ENCODE peak calls at places on chromosomes 6 and 20, in seven cellular contexts. One of them, this sample, is unnamed.

GRCh38 chr6:4664117-4664626 is 112.0 kb upstream of the CDYL start:
- DNase-seq in foreskin fibroblast: peak; percentile 25
- DNase-seq in nephron progenitor cell: no peak
- DNase-seq in cortex of kidney: no peak
- DNase-seq in A549: no peak
- DNase-seq in GM13976: no peak
- DNase-seq in C1 segment of cervical spinal cord: peak; percentile 68
- DNase-seq in this sample: no peak

GRCh38 chr20:2300420-2300819 is 4.6 kb downstream of the TGM3 start:
- DNase-seq in A549: no peak
- DNase-seq in GM13976: no peak
- DNase-seq in cortex of kidney: no peak
- DNase-seq in C1 segment of cervical spinal cord: no peak
- DNase-seq in foreskin fibroblast: no peak
- DNase-seq in nephron progenitor cell: no peak
- DNase-seq in this sample: no peak

GRCh38 chr20:42779216-42779615 is 410.5 kb downstream of the PTPRT start:
- DNase-seq in nephron progenitor cell: no peak
- DNase-seq in C1 segment of cervical spinal cord: no peak
- DNase-seq in A549: no peak
- DNase-seq in GM13976: no peak
- DNase-seq in cortex of kidney: no peak
- DNase-seq in foreskin fibroblast: no peak
- DNase-seq in this sample: no peak

GRCh38 chr20:53980101-53980500 is 90.3 kb downstream of the BCAS1 start:
- DNase-seq in cortex of kidney: no peak
- DNase-seq in foreskin fibroblast: no peak
- DNase-seq in nephron progenitor cell: no peak
- DNase-seq in GM13976: no peak
- DNase-seq in A549: no peak
- DNase-seq in C1 segment of cervical spinal cord: no peak
- DNase-seq in this sample: no peak

GRCh38 chr20:24782801-24783630 is 166.1 kb upstream of the CST7 start:
- DNase-seq in nephron progenitor cell: peak; percentile 23
- DNase-seq in GM13976: no peak
- DNase-seq in cortex of kidney: no peak
- DNase-seq in A549: no peak
- DNase-seq in foreskin fibroblast: no peak
- DNase-seq in C1 segment of cervical spinal cord: no peak
- DNase-seq in this sample: no peak

GRCh38 chr6:139313784-139314545 is 22.2 kb upstream of the TXLNB start:
- DNase-seq in GM13976: no peak
- DNase-seq in C1 segment of cervical spinal cord: no peak
- DNase-seq in cortex of kidney: no peak
- DNase-seq in foreskin fibroblast: no peak
- DNase-seq in A549: no peak
- DNase-seq in nephron progenitor cell: no peak
- DNase-seq in this sample: no peak

GRCh38 chr6:43122146-43122545 is 46.0 kb downstream of the PTK7 start:
- DNase-seq in nephron progenitor cell: no peak
- DNase-seq in GM13976: no peak
- DNase-seq in C1 segment of cervical spinal cord: no peak
- DNase-seq in cortex of kidney: no peak
- DNase-seq in foreskin fibroblast: no peak
- DNase-seq in A549: no peak
- DNase-seq in this sample: no peak

GRCh38 chr6:114042267-114043075 is 71.5 kb upstream of the HDAC2 start:
- DNase-seq in C1 segment of cervical spinal cord: no peak
- DNase-seq in GM13976: no peak
- DNase-seq in nephron progenitor cell: no peak
- DNase-seq in A549: no peak
- DNase-seq in cortex of kidney: no peak
- DNase-seq in foreskin fibroblast: no peak
- DNase-seq in this sample: peak; percentile 22